ENCODE peak calls at places on chromosomes 5 and 9, in nine cellular contexts. N is kidney, W is PC-9, T is HepG2, V is BE2C, B is MM.1S, O is tibial artery, G is HCT116, L is fibroblast of lung. E is an unnamed sample.

GRCh38 chr5:179793470-179794139 is at the start of gene LTC4S:
- DNase-seq in L (peak; percentile 69), B (no peak), O (peak; percentile 91), V (no peak), G (no peak), N (peak; percentile 93), W (no peak), T (no peak), E (peak; percentile 85)

GRCh38 chr5:75168026-75168750 is 68.5 kb downstream of the ANKRD31 start:
- DNase-seq in L (no peak), B (no peak), W (no peak), N (no peak), G (no peak), T (no peak), V (no peak), O (no peak), E (no peak)

GRCh38 chr9:117496307-117496706 is 81.5 kb upstream of the ASTN2 start:
- DNase-seq in L (no peak), G (no peak), N (no peak), T (no peak), W (no peak), O (no peak), B (no peak), V (no peak), E (no peak)

GRCh38 chr5:124074500-124074899 is 562.5 kb downstream of the CSNK1G3 start:
- DNase-seq in N (no peak), B (no peak), G (no peak), O (no peak), L (no peak), V (no peak), T (no peak), W (no peak), E (no peak)

GRCh38 chr9:133739408-133740280 is 1.5 kb upstream of the SARDH start:
- DNase-seq in O (no peak), T (peak; percentile 91), L (no peak), B (no peak), N (peak; percentile 66), G (no peak), W (no peak), V (no peak), E (peak; percentile 77)

GRCh38 chr5:74685979-74686631 is 1.1 kb downstream of the HEXB start:
- DNase-seq in N (no peak), G (no peak), B (peak; percentile 21), W (no peak), V (no peak), T (no peak), O (peak; percentile 38), L (peak; percentile 69), E (peak; percentile 26)

GRCh38 chr9:37464426-37465248 is 613 bp downstream of the ZBTB5 start:
- DNase-seq in W (peak; percentile 57), N (no peak), O (peak; percentile 75), G (no peak), V (no peak), B (peak; percentile 76), T (no peak), L (peak; percentile 65), E (peak; percentile 83)

GRCh38 chr9:13718086-13718485 is 438.6 kb upstream of the MPDZ start:
- DNase-seq in V (no peak), B (peak; percentile 39), O (no peak), T (no peak), W (peak; percentile 66), N (no peak), L (no peak), G (no peak), E (no peak)

GRCh38 chr9:89137548-89138462 is 40.8 kb downstream of the SHC3 start:
- DNase-seq in B (no peak), T (no peak), W (peak; percentile 80), O (peak; percentile 82), N (peak; percentile 78), V (no peak), G (peak; percentile 59), L (peak; percentile 96), E (peak; percentile 57)

GRCh38 chr5:154129013-154129412 is 61.5 kb upstream of the GALNT10 start:
- DNase-seq in O (no peak), V (no peak), B (no peak), G (no peak), L (no peak), W (no peak), N (no peak), T (no peak), E (no peak)

GRCh38 chr9:134293576-134294227 is 32.6 kb upstream of the RXRA start:
- DNase-seq in W (no peak), N (peak; percentile 72), B (no peak), G (no peak), V (peak; percentile 79), T (no peak), O (no peak), L (peak; percentile 11), E (no peak)

GRCh38 chr5:132030610-132031009 is 19.2 kb upstream of the ACSL6 start:
- DNase-seq in W (no peak), O (no peak), V (no peak), B (no peak), L (no peak), N (no peak), G (no peak), T (no peak), E (no peak)

GRCh38 chr9:135130266-135130976 is 43.0 kb downstream of the OLFM1 start:
- DNase-seq in O (peak; percentile 27), N (no peak), B (peak; percentile 33), W (no peak), V (peak; percentile 84), G (peak; percentile 63), L (no peak), T (no peak), E (peak; percentile 31)

GRCh38 chr5:74767579-74767913 is 497 bp downstream of the NSA2 start:
- DNase-seq in V (peak; percentile 20), L (peak; percentile 59), N (no peak), O (no peak), T (peak; percentile 16), W (peak; percentile 43), B (peak; percentile 20), G (peak; percentile 28), E (peak; percentile 61)

GRCh38 chr5:114010362-114010761 is 351.5 kb upstream of the KCNN2 start:
- DNase-seq in L (peak; percentile 3), V (no peak), T (no peak), N (no peak), W (no peak), B (no peak), G (no peak), O (no peak), E (no peak)

DNA sequence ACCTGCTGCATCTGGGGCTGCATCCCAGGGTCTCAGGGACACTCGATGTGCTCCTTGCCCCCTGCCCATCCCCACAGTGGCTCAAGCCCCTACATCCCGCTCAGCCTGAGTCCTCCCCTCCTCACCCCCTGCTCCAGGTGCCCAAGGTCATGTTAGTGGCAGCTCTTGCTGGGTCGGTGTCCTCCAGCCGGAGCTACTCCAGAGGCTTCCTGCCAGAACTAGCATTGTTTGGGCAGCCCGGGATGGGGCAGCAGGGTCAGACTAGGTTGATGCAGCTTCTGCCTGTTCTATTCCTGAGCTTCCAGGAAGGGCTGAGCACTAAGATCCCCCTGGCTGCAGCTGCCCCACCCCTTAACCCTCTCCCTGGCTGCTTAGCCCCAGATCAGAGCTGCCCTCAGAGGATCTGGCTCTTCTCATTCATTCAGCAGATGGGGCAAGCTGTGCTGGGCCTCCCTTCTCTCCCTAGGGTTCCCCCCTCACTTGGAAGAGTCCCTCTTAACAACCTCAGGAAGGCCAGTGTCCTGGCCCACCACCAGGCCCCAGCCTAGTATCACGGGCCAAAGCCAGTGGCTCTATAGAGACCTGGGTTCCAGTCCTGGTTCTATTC is 712 bp downstream of the RGS14 start:
- DNase-seq in L (no peak), W (no peak), N (no peak), B (no peak), V (no peak), G (no peak), T (no peak), O (no peak), E (no peak)
- H3K4me3 ChIP-seq in L (no peak overlapping the region), W (no peak overlapping the region), N (no peak overlapping the region), B (peak overlapping the region; percentile 97), V (no peak overlapping the region), G (no peak overlapping the region), T (no peak overlapping the region), O (peak overlapping the region; percentile 43), E (no peak overlapping the region)

GRCh38 chr9:104608336-104608735 is 2.9 kb upstream of the OR13C2 start:
- DNase-seq in L (no peak), W (no peak), O (no peak), T (no peak), B (peak; percentile 18), N (no peak), V (no peak), G (no peak), E (no peak)
- TF ChIP-seq CTCF in L (no peak), W (peak; percentile 43), O (no peak), T (no peak), B (peak; percentile 33), N (no peak), V (no peak), G (peak; percentile 22), E (no peak)

DNA sequence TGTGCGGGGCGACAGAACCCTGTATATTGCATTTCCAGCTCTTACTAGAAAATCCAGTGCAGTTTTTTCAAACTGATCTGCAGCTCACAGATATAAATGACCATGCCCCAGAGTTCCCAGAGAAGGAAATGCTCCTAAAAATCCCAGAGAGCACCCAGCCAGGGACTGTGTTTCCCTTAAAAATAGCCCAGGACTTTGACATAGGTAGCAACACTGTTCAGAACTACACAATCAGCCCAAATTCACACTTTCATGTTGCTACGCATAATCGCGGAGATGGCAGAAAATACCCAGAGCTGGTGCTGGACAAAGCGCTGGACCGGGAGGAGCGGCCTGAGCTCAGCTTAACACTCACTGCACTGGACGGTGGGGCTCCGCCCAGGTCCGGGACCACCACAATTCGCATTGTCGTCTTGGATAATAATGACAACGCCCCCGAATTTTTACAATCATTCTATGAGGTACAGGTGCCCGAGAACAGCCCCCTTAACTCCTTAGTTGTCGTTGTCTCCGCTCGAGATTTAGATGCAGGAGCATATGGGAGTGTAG is 786 bp downstream of the PCDHB5 start:
- DNase-seq in B (no peak), L (no peak), G (no peak), O (no peak), W (no peak), V (no peak), N (no peak), T (no peak), E (no peak)
- H3K9me3 ChIP-seq in B (no peaks in the 10 kb centered on the region), L (no peaks in the 10 kb centered on the region), G (peaks cover 14% of the 10 kb centered on the region), O (peaks cover 5% of the 10 kb centered on the region), W (no peaks in the 10 kb centered on the region), V (no peaks in the 10 kb centered on the region), N (peaks cover 32% of the 10 kb centered on the region), T (peaks cover 9% of the 10 kb centered on the region), E (no peaks in the 10 kb centered on the region)

GRCh38 chr9:127753148-127753547 is 18.1 kb upstream of the TOR2A start:
- DNase-seq in T (no peak), W (no peak), B (no peak), N (no peak), L (no peak), V (no peak), O (no peak), G (no peak), E (no peak)

GRCh38 chr9:127754761-127755557 is 19.9 kb upstream of the TOR2A start:
- DNase-seq in V (peak; percentile 81), G (no peak), B (no peak), T (no peak), L (no peak), W (no peak), N (no peak), O (no peak), E (no peak)

GRCh38 chr9:127755558-127756060 is 20.5 kb upstream of the TOR2A start:
- DNase-seq in W (no peak), G (no peak), N (no peak), B (no peak), O (no peak), L (no peak), V (no peak), T (no peak), E (no peak)

GRCh38 chr9:127753556-127753955 is 18.5 kb upstream of the TOR2A start:
- DNase-seq in T (no peak), G (no peak), L (no peak), W (no peak), B (no peak), N (no peak), O (no peak), V (no peak), E (no peak)

GRCh38 chr9:127754099-127754760 is 19.1 kb upstream of the TOR2A start:
- DNase-seq in N (no peak), L (no peak), T (no peak), G (no peak), O (no peak), B (no peak), W (no peak), V (peak; percentile 86), E (no peak)
- H3K4me3 ChIP-seq in N (no peak overlapping the region), L (no peak overlapping the region), T (no peak overlapping the region), G (no peak overlapping the region), O (no peak overlapping the region), B (no peak overlapping the region), W (no peak overlapping the region), V (peak overlapping the region; percentile 76), E (peak overlapping the region; percentile 26)

E was measured in testis.